ENCODE peak calls at places on chromosomes 13 and 19, in five cellular contexts. One of them, this sample, is unnamed.

GRCh38 chr13:107650081-107650701 is 565.1 kb downstream of the LIG4 start:
- DNase-seq in GM13976: peak; percentile 12
- DNase-seq in spleen: peak; percentile 68
- DNase-seq in body of pancreas: peak; percentile 40
- DNase-seq in nephron progenitor cell: peak; percentile 76
- DNase-seq in this sample: peak; percentile 26

GRCh38 chr19:406999-407491 is 1.9 kb downstream of the C2CD4C start:
- DNase-seq in GM13976: no peak
- DNase-seq in spleen: peak; percentile 54
- DNase-seq in body of pancreas: no peak
- DNase-seq in nephron progenitor cell: no peak
- DNase-seq in this sample: no peak

GRCh38 chr13:44040754-44041100 is 161.0 kb downstream of the LACC1 start:
- DNase-seq in GM13976: no peak
- DNase-seq in spleen: no peak
- DNase-seq in body of pancreas: no peak
- DNase-seq in nephron progenitor cell: no peak
- DNase-seq in this sample: no peak

GRCh38 chr19:50358483-50359431 is 6.7 kb downstream of the NAPSA start:
- DNase-seq in GM13976: peak; percentile 90
- DNase-seq in spleen: peak; percentile 93
- DNase-seq in body of pancreas: peak; percentile 77
- DNase-seq in nephron progenitor cell: no peak
- DNase-seq in this sample: peak; percentile 91

GRCh38 chr13:26255717-26256277 is 1.9 kb downstream of the CDK8 start:
- DNase-seq in GM13976: no peak
- DNase-seq in spleen: no peak
- DNase-seq in body of pancreas: no peak
- DNase-seq in nephron progenitor cell: no peak
- DNase-seq in this sample: no peak

GRCh38 chr19:8585894-8586750 is 8.9 kb upstream of the MYO1F start:
- DNase-seq in GM13976: peak; percentile 63
- DNase-seq in spleen: peak; percentile 88
- DNase-seq in body of pancreas: no peak
- DNase-seq in nephron progenitor cell: peak; percentile 86
- DNase-seq in this sample: no peak

GRCh38 chr13:22189176-22190048 is 518.5 kb downstream of the FGF9 start:
- DNase-seq in GM13976: no peak
- DNase-seq in spleen: no peak
- DNase-seq in body of pancreas: no peak
- DNase-seq in nephron progenitor cell: no peak
- DNase-seq in this sample: no peak

GRCh38 chr13:85509512-85509911 is 289.7 kb downstream of the SLITRK6 start:
- DNase-seq in GM13976: no peak
- DNase-seq in spleen: no peak
- DNase-seq in body of pancreas: no peak
- DNase-seq in nephron progenitor cell: no peak
- DNase-seq in this sample: no peak

GRCh38 chr13:110737555-110737954 is 24.1 kb downstream of the ING1 start:
- DNase-seq in GM13976: no peak
- DNase-seq in spleen: no peak
- DNase-seq in body of pancreas: no peak
- DNase-seq in nephron progenitor cell: no peak
- DNase-seq in this sample: no peak

GRCh38 chr19:34867631-34868030 is 59.1 kb upstream of the ZNF30 start:
- DNase-seq in GM13976: no peak
- DNase-seq in spleen: no peak
- DNase-seq in body of pancreas: no peak
- DNase-seq in nephron progenitor cell: no peak
- DNase-seq in this sample: no peak

GRCh38 chr13:44735806-44736205 is 159.7 kb upstream of the TSC22D1 start:
- DNase-seq in GM13976: no peak
- DNase-seq in spleen: no peak
- DNase-seq in body of pancreas: no peak
- DNase-seq in nephron progenitor cell: no peak
- DNase-seq in this sample: no peak

GRCh38 chr19:34182125-34182524 is 9.8 kb downstream of the LSM14A start:
- DNase-seq in GM13976: no peak
- DNase-seq in spleen: no peak
- DNase-seq in body of pancreas: no peak
- DNase-seq in nephron progenitor cell: no peak
- DNase-seq in this sample: no peak

GRCh38 chr13:113064534-113065405 is 40.8 kb upstream of the F7 start:
- DNase-seq in GM13976: no peak
- DNase-seq in spleen: peak; percentile 6
- DNase-seq in body of pancreas: no peak
- DNase-seq in nephron progenitor cell: no peak
- DNase-seq in this sample: no peak

GRCh38 chr13:75479102-75479501 is 2.9 kb downstream of the TBC1D4 start:
- DNase-seq in GM13976: no peak
- DNase-seq in spleen: no peak
- DNase-seq in body of pancreas: no peak
- DNase-seq in nephron progenitor cell: no peak
- DNase-seq in this sample: no peak

GRCh38 chr13:31540316-31540715 is 199.0 kb upstream of the RXFP2 start:
- DNase-seq in GM13976: no peak
- DNase-seq in spleen: no peak
- DNase-seq in body of pancreas: no peak
- DNase-seq in nephron progenitor cell: no peak
- DNase-seq in this sample: no peak

GRCh38 chr13:25276748-25277147 is 10.5 kb downstream of the MTMR6 start:
- DNase-seq in GM13976: no peak
- DNase-seq in spleen: no peak
- DNase-seq in body of pancreas: no peak
- DNase-seq in nephron progenitor cell: no peak
- DNase-seq in this sample: no peak

GRCh38 chr13:48731957-48732569 is 78.3 kb downstream of the CYSLTR2 start:
- DNase-seq in GM13976: peak; percentile 43
- DNase-seq in spleen: peak; percentile 87
- DNase-seq in body of pancreas: peak; percentile 45
- DNase-seq in nephron progenitor cell: peak; percentile 68
- DNase-seq in this sample: peak; percentile 59
- TF ChIP-seq CTCF in GM13976: peak; percentile 74
- TF ChIP-seq CTCF in spleen: peak; percentile 80
- TF ChIP-seq CTCF in body of pancreas: peak; percentile 66
- TF ChIP-seq CTCF in nephron progenitor cell: peak; percentile 69
- TF ChIP-seq CTCF in this sample: peak; percentile 76

GRCh38 chr13:38957794-38958592 is 32.6 kb downstream of the STOML3 start:
- DNase-seq in GM13976: no peak
- DNase-seq in spleen: no peak
- DNase-seq in body of pancreas: no peak
- DNase-seq in nephron progenitor cell: no peak
- DNase-seq in this sample: no peak
- TF ChIP-seq CTCF in GM13976: no peak
- TF ChIP-seq CTCF in spleen: no peak
- TF ChIP-seq CTCF in body of pancreas: no peak
- TF ChIP-seq CTCF in nephron progenitor cell: no peak
- TF ChIP-seq CTCF in this sample: no peak

GRCh38 chr19:45913874-45914830 is at the start of gene NANOS2:
- DNase-seq in GM13976: no peak
- DNase-seq in spleen: no peak
- DNase-seq in body of pancreas: no peak
- DNase-seq in nephron progenitor cell: peak; percentile 51
- DNase-seq in this sample: no peak
- TF ChIP-seq CTCF in GM13976: peak; percentile 5
- TF ChIP-seq CTCF in spleen: no peak
- TF ChIP-seq CTCF in body of pancreas: no peak
- TF ChIP-seq CTCF in nephron progenitor cell: peak; percentile 19
- TF ChIP-seq CTCF in this sample: peak; percentile 35

GRCh38 chr19:19504754-19505668 is 10.3 kb downstream of the TSSK6 start:
- DNase-seq in GM13976: no peak
- DNase-seq in spleen: peak; percentile 63
- DNase-seq in body of pancreas: no peak
- DNase-seq in nephron progenitor cell: no peak
- DNase-seq in this sample: no peak

GRCh38 chr19:19500975-19501644 is 14.2 kb downstream of the TSSK6 start:
- DNase-seq in GM13976: no peak
- DNase-seq in spleen: peak; percentile 62
- DNase-seq in body of pancreas: no peak
- DNase-seq in nephron progenitor cell: no peak
- DNase-seq in this sample: no peak

GRCh38 chr19:19502808-19503602 is 12.3 kb downstream of the TSSK6 start:
- DNase-seq in GM13976: no peak
- DNase-seq in spleen: peak; percentile 54
- DNase-seq in body of pancreas: no peak
- DNase-seq in nephron progenitor cell: no peak
- DNase-seq in this sample: no peak

GRCh38 chr19:19501798-19502197 is 13.6 kb downstream of the TSSK6 start:
- DNase-seq in GM13976: no peak
- DNase-seq in spleen: peak; percentile 63
- DNase-seq in body of pancreas: no peak
- DNase-seq in nephron progenitor cell: no peak
- DNase-seq in this sample: no peak

DNA sequence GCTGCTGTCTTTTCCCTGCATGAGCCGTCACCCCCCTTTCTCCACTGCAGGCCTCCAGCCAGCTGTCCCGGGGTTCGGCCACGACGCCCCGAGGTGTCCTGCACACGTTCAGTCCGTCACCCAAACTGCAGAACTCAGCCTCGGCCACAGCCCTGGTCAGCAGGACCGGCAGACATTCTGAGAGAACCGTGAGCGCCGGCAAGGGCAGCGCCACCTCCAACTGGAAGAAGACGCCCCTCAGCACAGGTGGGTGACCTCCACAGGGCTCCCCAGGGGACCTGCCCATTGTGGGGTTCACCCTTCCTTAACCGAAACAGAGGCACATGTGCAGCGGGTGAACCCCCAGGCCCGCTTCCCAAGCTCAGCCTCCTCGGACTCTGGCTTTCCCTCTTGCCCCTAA is 13.1 kb downstream of the TSSK6 start:
- DNase-seq in GM13976: no peak
- DNase-seq in spleen: peak; percentile 51
- DNase-seq in body of pancreas: no peak
- DNase-seq in nephron progenitor cell: no peak
- DNase-seq in this sample: no peak
- TF ChIP-seq CTCF in GM13976: no peak
- TF ChIP-seq CTCF in spleen: no peak
- TF ChIP-seq CTCF in body of pancreas: no peak
- TF ChIP-seq CTCF in nephron progenitor cell: no peak
- TF ChIP-seq CTCF in this sample: no peak

This sample was measured in GM10248.